ENCODE peak calls at places on chromosomes 12 and 14, in five cellular contexts. Y is AG04449, X is ovary, H is A673, Q is right atrium auricular region. W is an unnamed sample.

GRCh38 chr14:81312289-81312876 is 87.7 kb downstream of the STON2 start:
- DNase-seq in Q (no peak), X (no peak), H (no peak), Y (no peak), W (no peak)

GRCh38 chr14:63435838-63436237 is 107.3 kb downstream of the PPP2R5E start:
- DNase-seq in X (peak; percentile 80), H (no peak), Y (peak; percentile 40), Q (peak; percentile 78), W (no peak)

GRCh38 chr12:27973487-27973890 is 956 bp upstream of the PTHLH start:
- DNase-seq in H (no peak), X (no peak), Q (no peak), Y (no peak), W (no peak)

GRCh38 chr14:30165255-30165654 is 237.6 kb upstream of the PRKD1 start:
- DNase-seq in H (no peak), Q (no peak), X (no peak), Y (no peak), W (no peak)

GRCh38 chr14:49972840-49973239 is 80.0 kb downstream of the ARF6 start:
- DNase-seq in H (peak; percentile 49), Y (no peak), Q (no peak), X (peak; percentile 48), W (no peak)

GRCh38 chr14:73424453-73424852 is 33.9 kb downstream of the NUMB start:
- DNase-seq in X (no peak), Q (no peak), Y (no peak), H (no peak), W (no peak)

GRCh38 chr12:119949594-119949993 is 39.4 kb upstream of the BICDL1 start:
- DNase-seq in H (no peak), Q (no peak), X (no peak), Y (no peak), W (no peak)

GRCh38 chr12:1360812-1361211 is 233.6 kb downstream of the FBXL14 start:
- DNase-seq in Y (peak; percentile 75), Q (no peak), H (no peak), X (no peak), W (no peak)

GRCh38 chr12:62900686-62901272 is 34.2 kb downstream of the PPM1H start:
- DNase-seq in Q (no peak), Y (no peak), H (no peak), X (no peak), W (no peak)

GRCh38 chr12:73506611-73507010 is 1031.0 kb upstream of the ATXN7L3B start:
- DNase-seq in H (no peak), Q (no peak), Y (no peak), X (no peak), W (no peak)

GRCh38 chr12:64895541-64895940 is 71.1 kb downstream of the TBC1D30 start:
- DNase-seq in X (no peak), H (no peak), Q (no peak), Y (no peak), W (no peak)

GRCh38 chr12:105419606-105420005 is 89.1 kb downstream of the C12orf75 start:
- DNase-seq in Q (no peak), Y (no peak), H (no peak), X (no peak), W (no peak)

GRCh38 chr14:53979141-53979673 is 22.6 kb upstream of the BMP4 start:
- DNase-seq in Y (no peak), H (no peak), Q (no peak), X (no peak), W (no peak)

GRCh38 chr12:27284021-27284420 is 39.9 kb downstream of the STK38L start:
- DNase-seq in Q (no peak), Y (no peak), X (no peak), H (no peak), W (no peak)

GRCh38 chr14:102914474-102915291 is 7.8 kb upstream of the AMN start:
- DNase-seq in X (no peak), H (no peak), Q (no peak), Y (no peak), W (no peak)

GRCh38 chr12:122944588-122944987 is 21.7 kb downstream of the ABCB9 start:
- DNase-seq in H (no peak), Y (no peak), Q (no peak), X (no peak), W (no peak)

GRCh38 chr14:63650336-63650952 is 8.8 kb upstream of the WDR89 start:
- DNase-seq in Y (no peak), X (no peak), Q (no peak), H (no peak), W (no peak)

GRCh38 chr12:20125259-20125919 is 242.9 kb upstream of the PDE3A start:
- DNase-seq in Q (no peak), H (peak; percentile 70), Y (no peak), X (no peak), W (no peak)

GRCh38 chr14:77003960-77004710 is 24.4 kb downstream of the IRF2BPL start:
- DNase-seq in X (no peak), H (no peak), Q (no peak), Y (no peak), W (no peak)

GRCh38 chr12:84507914-84508313 is 404.7 kb downstream of the SLC6A15 start:
- DNase-seq in Q (no peak), Y (no peak), X (no peak), H (peak; percentile 2), W (no peak)

GRCh38 chr12:108803428-108804105 is 53.8 kb downstream of the SSH1 start:
- DNase-seq in Q (peak; percentile 94), X (peak; percentile 73), H (peak; percentile 88), Y (peak; percentile 83), W (peak; percentile 66)

GRCh38 chr12:8609061-8609570 is 3.5 kb downstream of the AICDA start:
- DNase-seq in H (peak; percentile 58), X (no peak), Y (peak; percentile 10), Q (no peak), W (peak; percentile 31)

GRCh38 chr14:87076146-87076545 is 916.8 kb downstream of the GALC start:
- DNase-seq in Q (no peak), Y (no peak), X (no peak), H (no peak), W (no peak)

GRCh38 chr12:94507455-94507854 is 47.8 kb upstream of the CEP83 start:
- DNase-seq in Y (no peak), Q (no peak), H (no peak), X (no peak), W (no peak)

GRCh38 chr14:103529383-103530365 is 678 bp downstream of the TRMT61A start:
- DNase-seq in H (no peak), Q (no peak), X (no peak), Y (no peak), W (no peak)

GRCh38 chr14:58772061-58772604 is 134.4 kb downstream of the DACT1 start:
- DNase-seq in H (no peak), X (no peak), Y (no peak), Q (no peak), W (no peak)

GRCh38 chr12:69468237-69469026 is 1.8 kb upstream of the FRS2 start:
- DNase-seq in Q (no peak), X (no peak), H (no peak), Y (no peak), W (no peak)

GRCh38 chr12:69469854-69470188 is 367 bp upstream of the FRS2 start:
- DNase-seq in Y (no peak), Q (no peak), X (no peak), H (no peak), W (no peak)

GRCh38 chr12:69471667-69472385 is 1.6 kb downstream of the FRS2 start:
- DNase-seq in H (no peak), Y (no peak), X (no peak), Q (no peak), W (no peak)

GRCh38 chr12:69473229-69473628 is 3.0 kb downstream of the FRS2 start:
- DNase-seq in X (no peak), H (no peak), Y (no peak), Q (no peak), W (no peak)

DNA sequence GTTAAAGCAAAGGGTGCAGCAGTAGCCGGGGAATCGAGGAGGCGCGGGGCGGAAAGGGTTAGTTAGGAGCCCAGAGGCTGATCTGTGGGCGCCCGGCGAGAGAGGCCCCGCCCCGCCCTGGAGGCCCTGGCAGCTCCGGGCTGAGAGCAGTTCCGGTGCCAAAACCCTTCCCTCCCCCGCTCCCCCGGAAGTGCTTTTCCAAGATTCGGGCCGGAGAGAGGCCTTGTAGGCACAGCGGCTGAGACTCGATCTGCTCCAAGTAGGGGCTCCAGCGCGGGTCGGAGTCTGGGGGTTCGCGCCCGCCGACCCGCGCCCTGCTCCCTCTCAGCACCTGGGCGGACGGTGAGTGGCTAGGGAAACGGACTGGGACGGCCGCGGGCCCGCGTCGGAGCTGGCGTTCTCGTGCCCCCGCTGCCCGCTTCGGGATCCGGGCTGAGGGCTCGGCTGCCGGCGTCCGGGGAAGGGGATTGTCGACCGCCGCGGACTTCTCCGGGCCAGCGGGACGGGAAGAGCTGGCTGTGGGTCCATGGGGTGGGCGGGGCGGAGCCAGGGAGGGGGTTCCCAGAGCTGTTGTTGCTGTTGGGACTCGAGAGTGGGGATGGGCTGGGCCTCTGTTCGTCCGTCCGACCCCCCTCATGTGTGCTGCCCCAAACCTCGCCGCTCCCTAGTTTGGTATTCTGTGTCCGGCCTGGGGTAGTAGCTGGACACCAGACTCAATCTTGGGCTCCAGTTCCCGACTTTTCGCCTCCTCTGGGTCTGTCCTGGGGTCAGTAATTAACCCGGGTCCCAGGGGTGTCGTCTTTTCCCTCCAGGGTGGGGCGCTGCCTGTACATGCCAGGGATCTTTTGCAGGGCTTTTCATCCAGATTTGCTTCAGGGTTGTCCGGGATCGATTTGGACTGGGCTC is at the start of gene FRS2:
- DNase-seq in X (peak; percentile 89), H (peak; percentile 96), Y (peak; percentile 33), Q (peak; percentile 85), W (peak; percentile 95)
- TF ChIP-seq CTCF in X (no peak), H (peak; percentile 28), Y (peak; percentile 34), Q (peak; percentile 68), W (no peak)

GRCh38 chr14:55129428-55130193 is 559 bp downstream of the LGALS3 start:
- DNase-seq in H (peak; percentile 60), X (peak; percentile 61), Q (peak; percentile 82), Y (no peak), W (peak; percentile 51)

GRCh38 chr14:55133416-55133815 is 4.4 kb downstream of the LGALS3 start:
- DNase-seq in H (peak; percentile 63), Q (no peak), Y (no peak), X (no peak), W (no peak)

GRCh38 chr14:55130194-55130550 is 1.1 kb downstream of the LGALS3 start:
- DNase-seq in H (no peak), X (no peak), Q (no peak), Y (no peak), W (no peak)

GRCh38 chr14:55129086-55129427 is at the start of gene LGALS3:
- DNase-seq in X (peak; percentile 80), H (no peak), Y (no peak), Q (peak; percentile 79), W (peak; percentile 31)

DNA sequence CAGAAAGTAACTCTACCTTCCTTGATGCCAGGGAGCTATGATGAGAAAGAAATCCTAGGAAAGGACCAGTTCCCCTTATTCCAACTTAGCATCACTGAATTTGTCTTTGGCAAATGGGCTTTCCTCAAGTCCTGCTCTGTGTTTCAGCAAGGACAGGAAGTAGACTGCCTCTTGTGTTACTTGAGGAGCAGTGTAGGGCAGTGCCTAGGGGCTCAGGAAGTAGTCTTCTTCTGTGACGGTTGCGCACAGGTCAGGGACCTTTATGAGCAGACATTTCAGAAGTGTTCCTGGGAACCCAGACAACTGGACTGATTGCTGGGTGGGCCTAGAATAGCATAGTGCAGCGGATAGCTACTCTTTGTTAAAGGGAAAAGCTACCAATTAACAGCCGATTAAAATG is 2.7 kb downstream of the LGALS3 start:
- DNase-seq in Q (no peak), X (no peak), H (no peak), Y (no peak), W (no peak)
- TF ChIP-seq CTCF in Q (peak; percentile 25), X (no peak), H (no peak), Y (no peak), W (no peak)

GRCh38 chr12:51889216-51890134 is 1.6 kb downstream of the ANKRD33 start:
- DNase-seq in X (no peak), Y (no peak), H (no peak), Q (no peak), W (no peak)
- TF ChIP-seq CTCF in X (no peak), Y (peak; percentile 12), H (peak; percentile 54), Q (peak; percentile 28), W (peak; percentile 11)

GRCh38 chr14:75283162-75283883 is 4.7 kb downstream of the FOS start:
- DNase-seq in Q (peak; percentile 92), Y (no peak), X (no peak), H (no peak), W (no peak)
- TF ChIP-seq CTCF in Q (no peak), Y (no peak), X (no peak), H (peak; percentile 49), W (no peak)

W was measured in glutamatergic neuron.